ENCODE peak calls at places on chromosomes 6 and 20, in ten cellular contexts. F, V, W, P, Y, K, U, C, B and E are unnamed samples.

GRCh38 chr6:14396826-14397517 is 279.4 kb downstream of the CD83 start:
- DNase-seq in F (peak), V (no peak), W (no peak), P (no peak), Y (peak), K (peak), U (peak), C (peak), B (peak), E (peak)

GRCh38 chr6:119158057-119158848 is 79.8 kb upstream of the FAM184A start:
- DNase-seq in F (peak), V (no peak), W (peak), P (peak), Y (no peak), K (no peak), U (peak), C (no peak), B (peak), E (peak)

GRCh38 chr20:20371681-20372080 is 3.8 kb downstream of the INSM1 start:
- DNase-seq in F (no peak), V (no peak), W (no peak), P (no peak), Y (no peak), K (no peak), U (no peak), C (no peak), B (no peak), E (no peak)

GRCh38 chr6:147103641-147104040 is 100.6 kb upstream of the STXBP5 start:
- DNase-seq in F (no peak), V (no peak), W (no peak), P (no peak), Y (no peak), K (no peak), U (no peak), C (no peak), B (no peak), E (no peak)

GRCh38 chr6:43290905-43291355 is 7.1 kb upstream of the SLC22A7 start:
- DNase-seq in F (no peak), V (no peak), W (no peak), P (no peak), Y (no peak), K (no peak), U (no peak), C (no peak), B (no peak), E (no peak)

GRCh38 chr20:49286689-49287551 is 9.1 kb upstream of the ZNFX1 start:
- DNase-seq in F (no peak), V (peak), W (no peak), P (no peak), Y (no peak), K (no peak), U (no peak), C (peak), B (no peak), E (peak)

GRCh38 chr6:73299171-73300073 is 36.4 kb upstream of the KHDC1 start:
- DNase-seq in F (no peak), V (no peak), W (no peak), P (no peak), Y (no peak), K (peak), U (no peak), C (no peak), B (peak), E (no peak)

GRCh38 chr6:118558811-118559217 is 10.7 kb downstream of the PLN start:
- DNase-seq in F (peak), V (no peak), W (no peak), P (no peak), Y (no peak), K (no peak), U (peak), C (no peak), B (no peak), E (no peak)

GRCh38 chr6:24229694-24230093 is 103.7 kb downstream of the NRSN1 start:
- DNase-seq in F (no peak), V (no peak), W (no peak), P (no peak), Y (no peak), K (no peak), U (no peak), C (no peak), B (no peak), E (no peak)

GRCh38 chr6:83057705-83058321 is 7.8 kb downstream of the UBE3D start:
- DNase-seq in F (peak), V (peak), W (no peak), P (no peak), Y (no peak), K (peak), U (peak), C (peak), B (no peak), E (peak)

GRCh38 chr6:81987293-81987692 is 234.8 kb upstream of the TENT5A start:
- DNase-seq in F (no peak), V (no peak), W (no peak), P (no peak), Y (no peak), K (no peak), U (no peak), C (no peak), B (no peak), E (peak)

GRCh38 chr20:46724343-46724959 is 15.0 kb downstream of the SLC2A10 start:
- DNase-seq in F (no peak), V (no peak), W (no peak), P (no peak), Y (no peak), K (no peak), U (no peak), C (no peak), B (no peak), E (no peak)

GRCh38 chr6:119173249-119174084 is 95.0 kb upstream of the FAM184A start:
- DNase-seq in F (no peak), V (peak), W (no peak), P (no peak), Y (no peak), K (no peak), U (no peak), C (no peak), B (no peak), E (no peak)

GRCh38 chr6:157019733-157020132 is 242.6 kb downstream of the ARID1B start:
- DNase-seq in F (peak), V (peak), W (no peak), P (no peak), Y (no peak), K (no peak), U (peak), C (no peak), B (no peak), E (peak)

GRCh38 chr6:52815167-52816092 is 11.8 kb upstream of the GSTA1 start:
- DNase-seq in F (peak), V (peak), W (no peak), P (no peak), Y (no peak), K (peak), U (peak), C (peak), B (peak), E (peak)

GRCh38 chr6:69795469-69796080 is 1.2 kb downstream of the LMBRD1 start:
- DNase-seq in F (no peak), V (peak), W (no peak), P (no peak), Y (no peak), K (no peak), U (no peak), C (no peak), B (no peak), E (peak)
- TF ChIP-seq CTCF in F (no peak), V (no peak), W (no peak), P (no peak), Y (peak), K (no peak), U (peak), C (no peak), B (peak), E (peak)

DNA sequence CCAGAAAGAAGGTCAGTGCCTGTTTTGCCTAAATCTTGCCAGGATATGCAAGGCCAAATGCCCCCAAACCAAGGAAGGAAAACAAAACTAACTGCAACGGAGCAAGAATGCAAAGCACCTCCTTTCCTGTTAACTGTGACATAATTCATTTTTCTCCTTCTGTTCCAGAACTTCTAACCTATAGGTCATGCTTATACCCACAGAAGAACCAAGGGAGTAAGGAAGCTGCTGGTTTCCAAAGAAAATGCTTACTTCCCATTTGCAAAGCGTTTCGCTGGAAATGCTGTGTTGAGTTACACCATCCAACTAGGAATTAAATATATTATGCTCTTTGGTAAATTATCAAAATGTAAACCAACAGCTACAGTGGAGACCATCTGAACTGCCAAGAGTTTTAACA is 43.0 kb downstream of the ATXN1 start:
- DNase-seq in F (no peak), V (no peak), W (no peak), P (no peak), Y (no peak), K (no peak), U (no peak), C (no peak), B (no peak), E (no peak)
- H3K4me3 ChIP-seq in F (no peak), V (no peak), W (no peak), P (no peak), Y (no peak), K (no peak), U (no peak), C (no peak), B (no peak), E (no peak)

GRCh38 chr6:30687659-30688431 is 1.4 kb upstream of the PPP1R18 start:
- DNase-seq in F (peak), V (peak), W (no peak), P (peak), Y (no peak), K (no peak), U (peak), C (peak), B (no peak), E (peak)

GRCh38 chr6:30689985-30690384 is 799 bp downstream of the NRM start:
- DNase-seq in F (no peak), V (no peak), W (no peak), P (no peak), Y (no peak), K (no peak), U (no peak), C (no peak), B (no peak), E (no peak)

GRCh38 chr6:30689022-30689865 is 1.5 kb downstream of the NRM start:
- DNase-seq in F (no peak), V (no peak), W (no peak), P (no peak), Y (no peak), K (no peak), U (no peak), C (no peak), B (peak), E (no peak)

GRCh38 chr6:30686908-30687658 is 638 bp upstream of the PPP1R18 start:
- DNase-seq in F (peak), V (peak), W (peak), P (peak), Y (peak), K (peak), U (peak), C (peak), B (peak), E (peak)

DNA sequence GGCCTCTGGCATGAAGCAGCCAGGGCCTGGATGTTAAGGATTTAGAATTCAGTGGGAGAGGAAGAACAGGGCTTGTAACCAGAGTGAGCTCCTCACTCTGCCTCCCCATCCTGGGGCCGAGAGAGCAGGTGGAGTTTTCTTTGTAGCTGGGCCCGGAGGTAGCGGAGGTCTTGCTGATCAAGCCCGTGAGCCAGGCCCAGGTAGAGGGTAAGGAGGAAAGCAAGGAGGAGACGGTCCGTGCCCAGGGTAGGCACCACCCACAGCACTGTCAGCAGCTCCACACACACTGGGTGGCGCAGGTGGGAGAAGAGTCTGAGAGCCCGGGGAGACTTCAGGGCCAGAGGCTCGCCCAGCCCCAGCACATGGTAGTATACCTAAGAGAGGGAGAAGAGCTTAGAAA is 2.1 kb upstream of the PPP1R18 start:
- DNase-seq in F (no peak), V (no peak), W (no peak), P (no peak), Y (no peak), K (no peak), U (no peak), C (no peak), B (no peak), E (no peak)
- TF ChIP-seq CTCF in F (no peak), V (no peak), W (no peak), P (no peak), Y (no peak), K (no peak), U (no peak), C (no peak), B (no peak), E (no peak)

GRCh38 chr6:2266845-2267244 is 21.4 kb upstream of the GMDS start:
- DNase-seq in F (no peak), V (no peak), W (no peak), P (no peak), Y (no peak), K (no peak), U (no peak), C (no peak), B (no peak), E (no peak)

GRCh38 chr6:2270049-2270448 is 24.6 kb upstream of the GMDS start:
- DNase-seq in F (no peak), V (no peak), W (no peak), P (no peak), Y (no peak), K (no peak), U (no peak), C (no peak), B (no peak), E (no peak)

GRCh38 chr6:2266031-2266430 is 20.6 kb upstream of the GMDS start:
- DNase-seq in F (no peak), V (no peak), W (no peak), P (no peak), Y (no peak), K (no peak), U (no peak), C (no peak), B (no peak), E (no peak)

GRCh38 chr6:2263896-2264295 is 18.5 kb upstream of the GMDS start:
- DNase-seq in F (no peak), V (no peak), W (no peak), P (no peak), Y (no peak), K (no peak), U (no peak), C (no peak), B (no peak), E (no peak)

DNA sequence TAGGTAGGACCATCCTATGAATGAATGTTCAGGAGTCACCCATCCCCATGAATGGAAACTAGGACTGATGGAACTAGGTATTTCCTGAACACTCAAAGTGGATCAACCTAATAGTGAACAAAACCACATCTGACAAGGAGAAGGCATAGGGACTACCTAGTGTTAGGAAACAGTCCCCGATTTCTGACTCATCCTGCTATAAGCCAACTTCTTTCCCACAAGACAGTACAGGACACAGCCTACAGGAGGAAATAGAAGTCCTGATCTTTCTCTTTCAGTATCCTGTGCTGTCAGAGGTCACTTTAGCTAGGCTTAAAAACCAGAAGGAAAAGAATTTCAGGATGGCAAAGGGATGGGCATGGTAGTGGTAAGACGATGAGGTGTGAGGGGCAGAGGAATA is 19.5 kb upstream of the GMDS start:
- DNase-seq in F (peak), V (no peak), W (no peak), P (no peak), Y (no peak), K (no peak), U (peak), C (peak), B (no peak), E (peak)
- H3K4me3 ChIP-seq in F (no peak), V (no peak), W (no peak), P (no peak), Y (no peak), K (no peak), U (no peak), C (no peak), B (no peak), E (no peak)

GRCh38 chr20:34127787-34128186 is 15.7 kb upstream of the EIF2S2 start:
- DNase-seq in F (no peak), V (no peak), W (no peak), P (no peak), Y (no peak), K (no peak), U (no peak), C (no peak), B (no peak), E (no peak)

GRCh38 chr20:34124469-34125249 is 12.6 kb upstream of the EIF2S2 start:
- DNase-seq in F (no peak), V (no peak), W (no peak), P (no peak), Y (no peak), K (no peak), U (no peak), C (no peak), B (no peak), E (no peak)

DNA sequence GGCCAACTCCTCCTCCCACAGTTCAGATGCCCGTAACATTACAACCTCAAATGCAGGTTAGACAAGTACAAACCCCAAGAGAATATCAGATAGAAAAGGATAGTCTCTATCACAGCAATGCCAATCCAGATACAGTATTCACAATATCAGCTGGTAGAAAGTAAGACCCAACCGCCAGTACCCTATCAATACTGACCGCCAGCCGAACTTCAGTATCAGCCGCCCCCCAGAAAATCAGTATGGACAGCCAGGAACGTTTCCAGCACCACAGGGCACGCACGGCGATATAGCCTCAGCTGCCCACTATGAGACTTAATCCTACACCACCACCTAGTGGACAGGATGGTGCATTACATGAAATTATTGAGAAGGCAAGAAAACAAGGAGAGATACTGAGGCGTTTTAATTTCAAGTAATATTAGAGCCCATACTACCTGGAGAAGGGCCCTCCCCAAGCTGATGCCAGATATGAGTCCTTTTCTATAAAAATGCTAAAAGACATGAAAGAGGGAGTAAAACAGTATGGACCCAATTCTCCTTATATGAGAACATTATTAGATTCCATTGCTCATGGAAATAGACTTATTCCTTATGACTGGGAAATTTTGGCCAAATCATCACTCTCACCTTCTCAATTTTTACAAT is 17.6 kb upstream of the EIF2S2 start:
- DNase-seq in F (peak), V (peak), W (peak), P (peak), Y (no peak), K (no peak), U (peak), C (peak), B (no peak), E (peak)
- TF ChIP-seq CTCF in F (peak), V (peak), W (peak), P (peak), Y (peak), K (peak), U (peak), C (peak), B (peak), E (peak)

GRCh38 chr6:11380969-11381744 is 148.7 kb upstream of the NEDD9 start:
- DNase-seq in F (no peak), V (no peak), W (no peak), P (no peak), Y (no peak), K (no peak), U (no peak), C (no peak), B (no peak), E (no peak)

GRCh38 chr6:11379805-11380204 is 147.3 kb upstream of the NEDD9 start:
- DNase-seq in F (no peak), V (no peak), W (no peak), P (no peak), Y (no peak), K (no peak), U (no peak), C (no peak), B (no peak), E (no peak)

GRCh38 chr6:11380549-11380948 is 148.1 kb upstream of the NEDD9 start:
- DNase-seq in F (no peak), V (no peak), W (no peak), P (no peak), Y (no peak), K (no peak), U (no peak), C (no peak), B (no peak), E (no peak)

GRCh38 chr6:11384531-11385309 is 152.3 kb upstream of the NEDD9 start:
- DNase-seq in F (peak), V (no peak), W (peak), P (no peak), Y (no peak), K (no peak), U (peak), C (peak), B (no peak), E (no peak)

GRCh38 chr6:11381801-11382513 is 149.5 kb upstream of the NEDD9 start:
- DNase-seq in F (no peak), V (no peak), W (no peak), P (peak), Y (no peak), K (no peak), U (no peak), C (no peak), B (no peak), E (no peak)
- H3K4me3 ChIP-seq in F (no peak), V (no peak), W (no peak), P (peak), Y (peak), K (no peak), U (no peak), C (no peak), B (peak), E (no peak)

GRCh38 chr6:129565331-129565730 is 144.6 kb downstream of the ARHGAP18 start:
- DNase-seq in F (no peak), V (no peak), W (no peak), P (no peak), Y (no peak), K (no peak), U (no peak), C (no peak), B (no peak), E (no peak)

GRCh38 chr6:129568015-129568414 is 142.0 kb downstream of the ARHGAP18 start:
- DNase-seq in F (no peak), V (no peak), W (no peak), P (no peak), Y (no peak), K (no peak), U (no peak), C (no peak), B (no peak), E (no peak)

GRCh38 chr6:129567374-129567773 is 142.6 kb downstream of the ARHGAP18 start:
- DNase-seq in F (peak), V (peak), W (no peak), P (no peak), Y (no peak), K (peak), U (peak), C (peak), B (no peak), E (peak)
- TF ChIP-seq CTCF in F (peak), V (peak), W (peak), P (peak), Y (no peak), K (no peak), U (peak), C (peak), B (peak), E (peak)